ENCODE peak calls at places on chromosomes 5 and 9, in four cellular contexts. C is fibroblast of gingiva, R is NCI-H524, D is foreskin melanocyte. G is an unnamed sample.

GRCh38 chr5:177264178-177264577 is 39.3 kb downstream of the RAB24 start:
- DNase-seq in C (no peak), R (no peak), D (no peak), G (no peak)

GRCh38 chr5:88925692-88926490 is 42.9 kb upstream of the MEF2C start:
- DNase-seq in C (no peak), R (no peak), D (no peak), G (no peak)

GRCh38 chr9:123359106-123359505 is 3.1 kb downstream of the CRB2 start:
- DNase-seq in R (no peak), C (no peak), D (no peak), G (no peak)

GRCh38 chr9:117704024-117704575 is at the start of gene TLR4:
- DNase-seq in R (no peak), D (peak), C (peak), G (peak)

GRCh38 chr5:116841734-116842133 is 267.1 kb upstream of the SEMA6A start:
- DNase-seq in R (no peak), C (no peak), D (no peak), G (no peak)

GRCh38 chr9:136977223-136978072 is at the start of gene PTGDS:
- DNase-seq in R (no peak), C (peak), D (no peak), G (no peak)

GRCh38 chr9:113995963-113996362 is 82.1 kb downstream of the AMBP start:
- DNase-seq in C (no peak), R (no peak), D (no peak), G (no peak)

GRCh38 chr9:96383165-96383939 is at the start of gene SLC35D2:
- DNase-seq in D (peak), C (peak), R (no peak), G (peak)

GRCh38 chr9:116943970-116944369 is 256.9 kb downstream of the TRIM32 start:
- DNase-seq in C (no peak), R (no peak), D (no peak), G (no peak)

GRCh38 chr5:10626473-10627013 is 62.7 kb downstream of the ANKRD33B start:
- DNase-seq in R (no peak), D (no peak), C (no peak), G (peak)

GRCh38 chr5:101440173-101440572 is 537.1 kb upstream of the ST8SIA4 start:
- DNase-seq in D (no peak), R (no peak), C (no peak), G (no peak)

GRCh38 chr5:4514067-4514648 is 626.0 kb upstream of the ADAMTS16 start:
- DNase-seq in D (no peak), R (no peak), C (no peak), G (no peak)

GRCh38 chr5:134145061-134145757 is 30.7 kb downstream of the TCF7 start:
- DNase-seq in R (no peak), C (no peak), D (no peak), G (no peak)

GRCh38 chr5:95958308-95959014 is 3.2 kb downstream of the ELL2 start:
- DNase-seq in D (no peak), R (no peak), C (peak), G (no peak)

GRCh38 chr9:112135706-112136105 is 39.4 kb downstream of the SUSD1 start:
- DNase-seq in C (no peak), D (no peak), R (no peak), G (no peak)

GRCh38 chr9:70746760-70747159 is 332.3 kb upstream of the KLF9 start:
- DNase-seq in D (no peak), C (peak), R (no peak), G (no peak)

GRCh38 chr9:130497139-130497538 is 52.4 kb downstream of the ASS1 start:
- DNase-seq in D (no peak), R (no peak), C (no peak), G (no peak)

GRCh38 chr9:91036826-91037510 is 235.3 kb downstream of the SYK start:
- DNase-seq in C (peak), D (peak), R (peak), G (peak)

GRCh38 chr5:163506726-163507125 is 1.3 kb downstream of the MAT2B start:
- DNase-seq in C (no peak), R (no peak), D (no peak), G (no peak)

GRCh38 chr5:37926732-37927131 is 86.9 kb upstream of the GDNF start:
- DNase-seq in C (no peak), D (no peak), R (peak), G (no peak)

GRCh38 chr5:6410421-6410820 is 32.1 kb upstream of the MED10 start:
- DNase-seq in D (no peak), R (no peak), C (no peak), G (no peak)

GRCh38 chr5:125609011-125609410 is 814.2 kb upstream of the GRAMD2B start:
- DNase-seq in D (no peak), R (no peak), C (peak), G (no peak)

GRCh38 chr9:133478851-133479711 is at the start of gene SLC2A6:
- DNase-seq in D (peak), C (peak), R (peak), G (peak)

GRCh38 chr5:5288236-5288635 is 134.2 kb upstream of the ICE1 start:
- DNase-seq in C (no peak), D (no peak), R (no peak), G (no peak)

GRCh38 chr5:14577964-14578363 is 3.6 kb upstream of the OTULINL start:
- DNase-seq in R (no peak), D (no peak), C (no peak), G (no peak)

GRCh38 chr9:108439967-108440366 is 415.8 kb downstream of the ACTL7B start:
- DNase-seq in C (peak), D (no peak), R (no peak), G (no peak)

G was measured in fibroblast of the conjunctiva.